ENCODE peak calls at places on chromosome 9, in five cellular contexts. I, C, W, X and O are unnamed samples.

GRCh38 chr9:87226896-87227295 is 270.8 kb upstream of the DAPK1 start:
- DNase-seq in I (no peak), C (no peak), W (no peak), X (no peak), O (no peak)

GRCh38 chr9:99931155-99931840 is 24.8 kb downstream of the STX17 start:
- DNase-seq in I (no peak), C (no peak), W (no peak), X (no peak), O (no peak)

GRCh38 chr9:96437454-96437853 is 12.5 kb upstream of the HABP4 start:
- DNase-seq in I (no peak), C (no peak), W (no peak), X (no peak), O (no peak)

GRCh38 chr9:76302947-76303550 is 91.2 kb downstream of the RFK start:
- DNase-seq in I (peak), C (peak), W (peak), X (no peak), O (peak)

GRCh38 chr9:20353529-20353928 is 268.8 kb downstream of the MLLT3 start:
- DNase-seq in I (no peak), C (no peak), W (no peak), X (no peak), O (no peak)

GRCh38 chr9:892123-892522 is 50.6 kb downstream of the DMRT1 start:
- DNase-seq in I (no peak), C (no peak), W (no peak), X (no peak), O (no peak)

GRCh38 chr9:104820336-104820735 is 56.4 kb downstream of the NIPSNAP3B start:
- DNase-seq in I (peak), C (no peak), W (no peak), X (no peak), O (no peak)

GRCh38 chr9:78235771-78236510 is at the start of gene CEP78:
- DNase-seq in I (peak), C (peak), W (peak), X (peak), O (peak)

GRCh38 chr9:135968601-135969000 is 7.4 kb upstream of the UBAC1 start:
- DNase-seq in I (no peak), C (no peak), W (no peak), X (no peak), O (no peak)

GRCh38 chr9:125631391-125632085 is 75.5 kb downstream of the MAPKAP1 start:
- DNase-seq in I (peak), C (peak), W (peak), X (no peak), O (no peak)

GRCh38 chr9:90830977-90831376 is 29.4 kb downstream of the SYK start:
- DNase-seq in I (no peak), C (no peak), W (no peak), X (peak), O (no peak)

GRCh38 chr9:113387560-113388230 is 10.9 kb upstream of the HDHD3 start:
- DNase-seq in I (no peak), C (no peak), W (peak), X (no peak), O (no peak)

GRCh38 chr9:73079326-73079725 is 72.3 kb upstream of the ANXA1 start:
- DNase-seq in I (no peak), C (no peak), W (peak), X (no peak), O (peak)

GRCh38 chr9:135951889-135952663 is 9.1 kb downstream of the UBAC1 start:
- DNase-seq in I (peak), C (no peak), W (no peak), X (no peak), O (peak)

GRCh38 chr9:123514766-123515165 is 158.8 kb downstream of the CRB2 start:
- DNase-seq in I (no peak), C (no peak), W (no peak), X (no peak), O (no peak)

GRCh38 chr9:134585021-134585561 is 56.5 kb upstream of the COL5A1 start:
- DNase-seq in I (no peak), C (no peak), W (no peak), X (no peak), O (no peak)

GRCh38 chr9:316382-316965 is 101.8 kb downstream of the DOCK8 start:
- DNase-seq in I (no peak), C (no peak), W (no peak), X (no peak), O (no peak)

GRCh38 chr9:112764837-112765236 is 14.3 kb downstream of the SNX30 start:
- DNase-seq in I (peak), C (no peak), W (peak), X (no peak), O (no peak)

GRCh38 chr9:87193925-87194380 is 246.6 kb upstream of the GAS1 start:
- DNase-seq in I (no peak), C (no peak), W (no peak), X (no peak), O (no peak)

GRCh38 chr9:72996106-72996505 is 43.3 kb upstream of the ALDH1A1 start:
- DNase-seq in I (no peak), C (no peak), W (no peak), X (no peak), O (no peak)

GRCh38 chr9:37961346-37961745 is 57.4 kb upstream of the SLC25A51 start:
- DNase-seq in I (no peak), C (no peak), W (no peak), X (no peak), O (no peak)

GRCh38 chr9:95874989-95875304 is 544 bp upstream of the ERCC6L2 start:
- DNase-seq in I (peak), C (peak), W (peak), X (no peak), O (no peak)

GRCh38 chr9:76835571-76836283 is 70.2 kb downstream of the PRUNE2 start:
- DNase-seq in I (no peak), C (no peak), W (no peak), X (no peak), O (no peak)

GRCh38 chr9:109699019-109699418 is 81.0 kb upstream of the PALM2AKAP2 start:
- DNase-seq in I (no peak), C (no peak), W (no peak), X (no peak), O (no peak)

GRCh38 chr9:37104183-37104889 is 16.0 kb upstream of the ZCCHC7 start:
- DNase-seq in I (peak), C (no peak), W (no peak), X (no peak), O (no peak)

GRCh38 chr9:93557366-93558137 is 18.8 kb upstream of the PHF2 start:
- DNase-seq in I (no peak), C (no peak), W (no peak), X (no peak), O (no peak)

DNA sequence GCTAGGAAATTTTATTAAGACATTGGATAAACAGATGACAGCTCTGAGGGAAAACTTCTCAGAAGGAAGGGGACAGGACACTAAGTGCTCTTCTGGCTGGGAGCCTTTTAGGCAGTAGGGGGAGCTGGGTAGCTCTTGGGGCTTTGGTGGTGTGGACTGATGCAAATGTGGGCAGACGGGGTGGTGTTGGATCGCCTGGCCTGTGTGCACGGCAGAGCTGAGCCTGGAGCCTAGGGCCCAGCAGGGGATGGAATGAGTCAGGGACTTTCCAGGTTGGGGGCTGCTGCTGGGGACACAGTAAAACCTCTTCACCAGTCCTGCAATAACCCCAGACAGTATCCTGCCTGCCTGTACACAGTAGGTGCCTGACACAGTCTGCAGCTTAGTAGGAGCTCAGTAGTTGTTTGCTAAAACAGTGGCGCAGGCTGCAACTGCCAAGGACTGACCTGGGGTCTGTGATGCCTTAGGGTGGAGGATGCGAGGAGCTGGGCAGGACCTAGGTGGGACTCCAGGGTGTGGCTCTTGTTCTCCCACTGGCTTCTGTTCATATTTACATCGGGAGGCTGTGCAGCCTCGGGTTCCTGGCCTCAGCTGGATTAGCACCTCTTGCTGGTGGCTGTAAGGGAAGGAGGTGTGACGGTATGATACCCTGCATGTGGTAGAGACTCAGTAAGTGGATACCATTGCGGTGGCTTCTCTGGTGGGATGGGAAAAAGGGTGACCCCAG is 83.8 kb downstream of the DAB2IP start:
- DNase-seq in I (peak), C (no peak), W (peak), X (no peak), O (no peak)
- TF ChIP-seq ZBTB33 in I (no peak), C (no peak), W (peak), X (no peak), O (no peak)

DNA sequence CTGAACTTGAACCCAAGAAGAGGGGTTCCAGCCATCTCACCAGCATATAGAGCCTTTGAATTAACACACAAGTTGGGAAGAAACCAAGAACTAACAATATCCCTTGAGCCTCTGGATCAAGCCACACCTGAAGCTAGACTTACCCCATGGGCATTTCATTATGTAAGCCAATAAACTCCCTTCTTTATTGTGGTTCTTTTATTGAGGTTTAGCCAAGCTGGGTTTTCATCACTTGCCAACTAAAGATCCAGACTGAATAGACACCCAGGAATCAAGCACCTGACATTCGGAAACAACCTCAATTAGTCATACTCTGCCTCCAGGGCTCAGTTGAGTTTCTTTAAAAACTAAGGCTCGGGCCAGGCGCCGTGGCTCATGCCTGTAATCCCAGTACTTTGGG is 226.7 kb downstream of the AGTPBP1 start:
- DNase-seq in I (no peak), C (no peak), W (no peak), X (no peak), O (peak)
- TF ChIP-seq ZBTB33 in I (no peak), C (no peak), W (no peak), X (no peak), O (no peak)

DNA sequence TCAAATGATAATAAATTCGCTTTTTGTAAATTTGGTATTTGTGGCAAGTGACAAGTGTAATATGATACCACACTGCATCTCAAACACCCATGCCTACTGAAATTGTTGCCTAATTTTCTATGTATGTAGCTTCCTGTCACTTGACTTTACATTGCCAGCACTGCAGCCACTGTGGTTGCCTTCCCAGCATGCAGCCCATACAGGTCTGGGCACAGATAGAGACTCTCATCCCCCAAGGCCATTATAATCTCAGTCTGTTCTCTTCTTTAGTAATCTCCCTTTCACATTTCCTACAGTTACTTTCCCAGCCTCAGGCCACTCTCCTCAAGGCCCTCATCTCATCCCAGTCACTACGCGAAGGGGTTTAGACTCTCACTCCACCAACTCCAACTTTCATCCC is 1200.6 kb downstream of the PTPRD start:
- DNase-seq in I (no peak), C (no peak), W (no peak), X (no peak), O (no peak)
- TF ChIP-seq ZBTB33 in I (no peak), C (no peak), W (no peak), X (no peak), O (no peak)

GRCh38 chr9:17824191-17824926 is 245.5 kb downstream of the SH3GL2 start:
- DNase-seq in I (no peak), C (no peak), W (peak), X (no peak), O (no peak)
- TF ChIP-seq ZBTB33 in I (no peak), C (no peak), W (no peak), X (no peak), O (no peak)

GRCh38 chr9:74573792-74574191 is 76.7 kb downstream of the RORB start:
- DNase-seq in I (peak), C (no peak), W (no peak), X (no peak), O (no peak)

DNA sequence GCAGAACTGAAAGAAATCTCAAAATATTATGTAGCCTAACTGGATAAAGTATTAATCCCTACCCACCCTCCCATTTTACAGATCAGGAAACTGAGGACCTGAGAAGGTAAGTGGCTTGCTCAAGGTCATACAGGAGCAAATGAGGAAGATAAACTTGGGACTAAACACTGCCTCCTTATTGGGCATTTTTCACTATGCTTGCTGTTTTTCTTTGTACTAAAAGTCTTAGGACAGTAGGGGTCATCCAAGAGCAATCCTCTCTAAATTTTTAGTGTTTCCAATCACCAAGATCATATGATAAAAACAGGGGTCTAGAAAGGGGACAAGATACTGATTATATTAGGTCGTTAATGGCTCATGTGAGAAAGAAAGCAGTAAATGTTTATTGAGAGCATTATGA is 80.8 kb downstream of the RORB start:
- DNase-seq in I (no peak), C (no peak), W (peak), X (no peak), O (peak)
- TF ChIP-seq ZBTB33 in I (no peak), C (no peak), W (no peak), X (no peak), O (no peak)

DNA sequence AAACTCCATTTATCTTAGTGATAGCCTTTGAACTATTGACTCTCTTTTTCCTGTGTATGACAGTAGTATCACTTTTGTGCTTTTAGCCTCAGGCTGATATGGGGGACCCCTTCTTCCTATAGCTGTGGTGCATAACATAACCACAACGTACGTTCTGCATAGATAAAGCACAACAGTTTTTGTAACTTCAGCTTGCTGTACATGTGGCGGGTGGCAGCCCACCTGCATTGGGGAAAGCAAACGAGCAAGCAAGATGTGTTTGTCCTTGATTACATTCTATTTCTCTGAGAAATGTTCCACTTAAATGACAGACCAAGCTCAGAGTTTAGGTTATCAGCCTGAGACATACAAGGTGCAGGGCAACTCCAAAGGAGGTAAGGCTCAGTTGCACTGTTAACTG is 309.4 kb downstream of the KDM4C start:
- DNase-seq in I (peak), C (no peak), W (no peak), X (no peak), O (no peak)
- TF ChIP-seq ZBTB33 in I (no peak), C (no peak), W (no peak), X (no peak), O (no peak)

GRCh38 chr9:34362614-34363013 is 14.1 kb downstream of the MYORG start:
- DNase-seq in I (no peak), C (no peak), W (no peak), X (no peak), O (no peak)

GRCh38 chr9:34363619-34364351 is 12.9 kb downstream of the MYORG start:
- DNase-seq in I (no peak), C (no peak), W (no peak), X (no peak), O (no peak)

GRCh38 chr9:34366365-34366764 is 10.3 kb downstream of the MYORG start:
- DNase-seq in I (no peak), C (no peak), W (no peak), X (no peak), O (no peak)

GRCh38 chr9:34370335-34370969 is 6.2 kb downstream of the MYORG start:
- DNase-seq in I (no peak), C (no peak), W (no peak), X (no peak), O (no peak)

DNA sequence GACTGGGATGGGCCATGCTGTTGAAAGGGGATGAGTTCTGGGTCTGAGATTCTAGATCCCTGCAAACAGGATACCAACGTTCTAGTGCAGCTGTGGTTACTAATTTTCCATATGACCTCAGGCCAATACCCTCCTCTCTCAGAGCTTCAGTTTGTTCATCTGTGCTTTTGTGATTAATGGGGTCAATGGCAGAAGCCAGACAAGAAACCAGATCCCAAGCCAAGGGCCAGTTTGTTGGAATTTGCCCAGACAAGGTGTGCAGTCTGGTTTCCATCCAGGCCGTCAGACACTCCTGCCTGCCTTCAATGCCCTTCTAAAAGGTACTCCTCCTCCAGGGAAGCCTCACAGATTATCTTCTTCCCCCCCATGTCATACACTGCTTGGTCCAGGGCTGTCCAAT is 11.4 kb downstream of the MYORG start:
- DNase-seq in I (no peak), C (no peak), W (no peak), X (no peak), O (no peak)
- TF ChIP-seq ZBTB33 in I (no peak), C (no peak), W (no peak), X (no peak), O (no peak)

GRCh38 chr9:31394040-31394473 is 990.4 kb upstream of the ACO1 start:
- DNase-seq in I (no peak), C (no peak), W (no peak), X (no peak), O (no peak)
- TF ChIP-seq ZBTB33 in I (no peak), C (no peak), W (no peak), X (no peak), O (no peak)

GRCh38 chr9:6356904-6357303 is 28.7 kb downstream of the TPD52L3 start:
- DNase-seq in I (no peak), C (no peak), W (no peak), X (no peak), O (no peak)
- TF ChIP-seq ZBTB33 in I (no peak), C (no peak), W (no peak), X (no peak), O (no peak)